ENCODE peak calls at places on chromosomes 12 and 14, in five cellular contexts. B is H1, S is K562, C is GM12878, D is HepG2. M is an unnamed sample.

GRCh38 chr14:21917699-21918436 is 244.2 kb upstream of the OR4E1 start:
- DNase-seq in S (peak), B (no peak), C (peak), D (peak), M (peak)

GRCh38 chr12:16166563-16167470 is 110.7 kb downstream of the SLC15A5 start:
- DNase-seq in S (no peak), C (no peak), D (no peak), B (no peak), M (no peak)

GRCh38 chr12:33588082-33588712 is 148.6 kb upstream of the SYT10 start:
- DNase-seq in D (no peak), C (no peak), B (peak), S (peak), M (no peak)

GRCh38 chr12:25482637-25483036 is 70.4 kb downstream of the LMNTD1 start:
- DNase-seq in B (no peak), D (no peak), S (no peak), C (no peak), M (peak)

GRCh38 chr12:45536254-45536653 is 193.3 kb upstream of the ARID2 start:
- DNase-seq in D (no peak), C (no peak), B (no peak), S (no peak), M (no peak)

GRCh38 chr12:68028647-68029046 is 39.4 kb downstream of the IFNG-AS1 start:
- DNase-seq in S (no peak), B (no peak), C (no peak), D (no peak), M (no peak)

GRCh38 chr14:104794099-104794498 is 1.4 kb downstream of the AKT1 start:
- DNase-seq in C (no peak), B (peak), S (peak), D (peak), M (peak)

GRCh38 chr14:66508547-66508845 is 549 bp downstream of the GPHN start:
- DNase-seq in S (no peak), C (no peak), D (no peak), B (no peak), M (no peak)

GRCh38 chr12:3202734-3203446 is 125.7 kb downstream of the TSPAN9 start:
- DNase-seq in D (peak), B (peak), C (no peak), S (peak), M (peak)

GRCh38 chr12:56046027-56046780 is 4.5 kb downstream of the RPS26 start:
- DNase-seq in B (no peak), C (no peak), D (no peak), S (peak), M (no peak)

GRCh38 chr14:40204441-40205175 is 772.4 kb upstream of the FBXO33 start:
- DNase-seq in C (no peak), D (peak), S (no peak), B (no peak), M (no peak)

GRCh38 chr14:74610199-74610865 is 1.7 kb downstream of the LTBP2 start:
- DNase-seq in C (no peak), S (no peak), D (no peak), B (no peak), M (no peak)
- TF ChIP-seq TAF1 in C (no peak), S (no peak), D (no peak), B (no peak), M (no peak)

GRCh38 chr14:95814363-95815225 is 62.0 kb upstream of the TUNAR start:
- DNase-seq in D (no peak), B (peak), C (no peak), S (no peak), M (no peak)
- TF ChIP-seq CHD2 in D (no peak), B (no peak), C (no peak), S (no peak), M (no peak)

GRCh38 chr12:11539156-11539555 is 110.3 kb upstream of the ETV6 start:
- DNase-seq in S (no peak), C (no peak), D (no peak), B (no peak), M (no peak)
- TF ChIP-seq EP300 in S (no peak), C (no peak), D (no peak), B (no peak), M (no peak)

DNA sequence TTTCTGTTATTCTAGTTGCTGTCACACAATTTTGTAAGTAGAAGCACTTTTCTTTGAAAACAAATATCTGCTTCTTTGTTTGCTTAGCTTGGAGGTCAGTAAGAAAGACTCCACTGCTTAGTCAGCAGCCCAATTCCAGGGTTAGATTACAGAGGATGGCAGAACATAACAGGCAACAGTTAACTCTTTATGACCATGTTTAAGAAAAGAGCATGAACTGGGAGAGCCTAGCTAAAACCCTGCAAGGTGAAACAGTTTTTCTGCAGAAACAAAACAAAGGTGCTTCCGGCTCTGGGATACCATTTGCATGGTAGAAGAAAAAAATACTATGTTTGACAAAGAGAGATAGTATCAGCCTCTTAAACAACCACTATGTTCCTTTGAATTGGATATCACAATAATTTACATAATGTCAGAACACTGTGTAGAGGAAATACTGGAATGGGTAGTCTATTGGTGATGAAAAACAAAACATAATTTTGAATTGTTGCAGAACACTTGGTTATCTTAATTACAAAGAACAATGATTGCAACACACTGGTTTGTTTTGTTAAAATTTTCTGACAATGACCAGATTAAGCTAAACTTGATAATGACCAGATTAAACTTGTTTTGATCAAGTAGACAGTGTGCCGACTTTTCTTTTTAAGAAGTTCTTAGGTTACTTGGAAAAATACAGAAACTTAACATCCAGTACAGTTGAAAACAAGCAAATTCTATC is 22.4 kb upstream of the PPM1H start:
- DNase-seq in B (no peak), C (no peak), S (peak), D (peak), M (no peak)
- TF ChIP-seq TAF1 in B (no peak), C (no peak), S (no peak), D (no peak), M (no peak)

DNA sequence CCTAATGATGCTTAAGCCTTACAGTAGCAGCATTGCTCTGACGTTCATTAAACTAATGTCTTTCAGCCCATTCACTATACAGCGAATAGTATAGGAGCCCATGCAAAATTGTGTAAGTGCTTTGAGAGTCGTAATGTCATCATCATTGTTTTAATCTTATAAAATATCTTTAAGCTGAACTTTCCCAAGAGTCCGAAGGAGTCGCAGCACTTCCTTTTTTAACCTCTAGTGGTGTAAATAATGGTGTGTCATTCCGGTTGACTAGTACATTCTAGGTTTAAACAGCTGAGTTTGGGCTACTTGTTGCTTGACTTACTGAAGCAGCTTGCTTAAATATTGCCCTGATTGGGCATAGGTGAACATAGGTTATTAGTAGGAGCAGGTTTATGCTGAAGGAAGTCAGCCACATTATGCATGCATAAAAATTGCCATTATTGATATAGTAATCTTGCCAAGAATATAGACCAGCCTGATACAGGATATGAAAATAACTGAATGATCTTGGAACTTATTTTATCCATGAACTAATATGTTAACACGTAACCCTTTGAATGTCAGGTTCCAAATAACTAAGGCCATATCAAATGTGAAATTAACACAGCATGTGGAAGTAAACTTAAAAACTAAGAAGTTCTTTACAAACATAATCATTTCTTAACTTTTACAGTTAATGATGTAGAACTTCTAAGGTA is 2.6 kb downstream of the WNK1 start:
- DNase-seq in B (no peak), C (no peak), S (peak), D (peak), M (peak)
- TF ChIP-seq CHD2 in B (no peak), C (no peak), S (no peak), D (no peak), M (no peak)